ENCODE peak calls at places on chromosomes 12 and 14, in ten cellular contexts. S is tibial artery; Y is endothelial cell of umbilical vein; G is stomach; B is cardiac muscle cell; J is right atrium auricular region; A is left ventricle myocardium inferior; M is fibroblast of lung; L is heart right ventricle; U is CD4-positive, alpha-beta memory T cell. F is an unnamed sample.
A peak's percentile ranks its signal among the peaks of the same experiment; 100 is the strongest.

GRCh38 chr12:92237262-92237661 is 91.6 kb upstream of the BTG1 start:
- DNase-seq in S (no peak), Y (no peak), G (no peak), B (no peak), J (no peak), A (no peak), M (no peak), L (no peak), U (no peak), F (no peak)

GRCh38 chr14:63624701-63625100 is 17.0 kb downstream of the WDR89 start:
- DNase-seq in S (no peak), Y (no peak), G (no peak), B (no peak), J (no peak), A (no peak), M (no peak), L (no peak), U (no peak), F (no peak)

GRCh38 chr12:94134226-94134795 is 14.1 kb upstream of the PLXNC1 start:
- DNase-seq in S (no peak), Y (peak; percentile 56), G (no peak), B (peak; percentile 62), J (no peak), A (no peak), M (peak; percentile 76), L (peak; percentile 21), U (peak; percentile 55), F (peak; percentile 35)

GRCh38 chr14:53109028-53109687 is 44.0 kb downstream of the DDHD1 start:
- DNase-seq in S (no peak), Y (peak; percentile 44), G (no peak), B (no peak), J (no peak), A (no peak), M (no peak), L (no peak), U (peak; percentile 55), F (no peak)

GRCh38 chr12:88854260-88854659 is 274.0 kb upstream of the KITLG start:
- DNase-seq in S (no peak), Y (no peak), G (no peak), B (no peak), J (no peak), A (no peak), M (peak; percentile 22), L (no peak), U (no peak), F (no peak)

GRCh38 chr14:99755629-99756603 is 37.3 kb upstream of the EML1 start:
- DNase-seq in S (peak; percentile 92), Y (peak; percentile 93), G (peak; percentile 77), B (no peak), J (peak; percentile 92), A (peak; percentile 82), M (peak; percentile 93), L (peak; percentile 83), U (no peak), F (peak; percentile 88)

GRCh38 chr12:47867496-47867941 is 37.3 kb downstream of the VDR start:
- DNase-seq in S (no peak), Y (peak; percentile 63), G (no peak), B (no peak), J (peak; percentile 74), A (no peak), M (peak; percentile 89), L (no peak), U (no peak), F (no peak)

GRCh38 chr12:47946413-47947107 is 16.8 kb upstream of the TMEM106C start:
- DNase-seq in S (no peak), Y (no peak), G (no peak), B (no peak), J (no peak), A (no peak), M (peak; percentile 17), L (no peak), U (no peak), F (peak; percentile 62)

GRCh38 chr14:104664588-104664987 is 24.8 kb upstream of the INF2 start:
- DNase-seq in S (no peak), Y (no peak), G (no peak), B (no peak), J (no peak), A (no peak), M (no peak), L (no peak), U (no peak), F (no peak)

GRCh38 chr14:104666981-104667380 is 22.4 kb upstream of the INF2 start:
- DNase-seq in S (no peak), Y (no peak), G (no peak), B (no peak), J (no peak), A (no peak), M (no peak), L (no peak), U (no peak), F (no peak)

GRCh38 chr14:104665092-104665662 is 24.2 kb upstream of the INF2 start:
- DNase-seq in S (no peak), Y (no peak), G (no peak), B (no peak), J (no peak), A (no peak), M (peak; percentile 29), L (no peak), U (no peak), F (no peak)

GRCh38 chr14:104664107-104664506 is 25.3 kb upstream of the INF2 start:
- DNase-seq in S (no peak), Y (no peak), G (no peak), B (no peak), J (no peak), A (no peak), M (no peak), L (no peak), U (no peak), F (no peak)

DNA sequence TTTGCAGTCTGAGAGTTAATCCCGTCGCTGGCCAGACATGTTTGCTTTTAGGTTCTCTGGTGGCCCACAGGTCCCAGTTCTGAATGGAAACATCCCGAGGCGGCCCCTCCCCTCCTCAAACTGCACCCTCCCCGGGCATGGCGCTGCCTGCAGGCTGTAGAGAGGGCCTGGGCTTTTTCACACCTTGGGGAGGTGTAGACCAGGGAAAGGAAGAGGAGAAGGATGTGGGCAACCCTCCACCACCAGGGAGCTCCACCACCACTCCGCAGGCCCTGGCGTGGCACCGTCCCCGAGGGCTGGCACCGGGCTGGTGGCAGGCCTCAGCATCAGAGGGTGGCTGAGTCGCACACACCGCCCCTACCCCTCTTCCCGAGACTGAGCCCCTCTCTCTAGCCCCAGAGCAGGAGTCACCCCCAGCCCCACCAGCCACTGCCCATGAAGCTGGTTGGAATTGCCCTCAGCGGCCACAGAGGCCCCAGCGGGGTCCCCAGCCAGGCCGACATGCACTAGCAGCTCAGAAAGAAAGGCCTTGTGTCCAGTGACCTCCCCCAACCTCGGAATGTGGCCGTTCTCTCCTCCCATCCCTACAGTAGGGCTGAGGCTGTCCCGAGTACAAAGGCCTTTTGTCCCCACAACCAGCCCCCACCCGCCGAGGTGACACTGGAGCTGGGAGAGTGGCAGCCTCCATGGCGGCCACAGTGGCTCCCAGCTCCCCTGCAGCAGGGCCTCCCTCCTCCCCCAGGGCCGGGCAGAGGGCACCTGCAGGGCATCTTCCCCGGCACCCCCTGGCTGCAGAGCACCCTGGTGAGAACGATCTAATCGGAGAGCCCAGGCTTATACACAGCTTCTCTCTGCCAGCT is 23.5 kb upstream of the INF2 start:
- DNase-seq in S (no peak), Y (peak; percentile 53), G (peak; percentile 80), B (no peak), J (no peak), A (peak; percentile 49), M (no peak), L (no peak), U (peak; percentile 59), F (peak; percentile 22)
- H3K27ac ChIP-seq in S (no peak overlapping the region), Y (no peak overlapping the region), G (peak overlapping the region; percentile 42), B (no peak overlapping the region), J (no peak overlapping the region), A (peak overlapping the region; percentile 9), M (no peak overlapping the region), L (no peak overlapping the region), U (no peak overlapping the region), F (no peak overlapping the region)

GRCh38 chr12:116880213-116880816 is 926 bp downstream of the HRK start:
- DNase-seq in S (no peak), Y (peak; percentile 33), G (no peak), B (no peak), J (no peak), A (no peak), M (peak; percentile 29), L (no peak), U (no peak), F (no peak)

GRCh38 chr12:116879509-116880212 is 1.6 kb downstream of the HRK start:
- DNase-seq in S (no peak), Y (no peak), G (no peak), B (no peak), J (no peak), A (no peak), M (peak; percentile 9), L (no peak), U (no peak), F (no peak)

GRCh38 chr12:116878567-116879508 is 2.4 kb downstream of the HRK start:
- DNase-seq in S (no peak), Y (no peak), G (no peak), B (peak; percentile 17), J (no peak), A (no peak), M (peak; percentile 19), L (no peak), U (no peak), F (no peak)

GRCh38 chr12:116874324-116874995 is 6.8 kb downstream of the HRK start:
- DNase-seq in S (no peak), Y (no peak), G (no peak), B (no peak), J (no peak), A (no peak), M (no peak), L (no peak), U (no peak), F (no peak)

GRCh38 chr12:116876151-116876869 is 4.9 kb downstream of the HRK start:
- DNase-seq in S (no peak), Y (no peak), G (no peak), B (no peak), J (no peak), A (no peak), M (no peak), L (no peak), U (no peak), F (no peak)
- H3K27me3 ChIP-seq in S (no peaks in the 10 kb centered on the region), Y (peaks cover 41% of the 10 kb centered on the region), G (peaks cover 87% of the 10 kb centered on the region), B (peaks cover 57% of the 10 kb centered on the region), J (peaks cover 12% of the 10 kb centered on the region), A (peaks cover 96% of the 10 kb centered on the region), M (peaks cover 45% of the 10 kb centered on the region), L (peaks cover 65% of the 10 kb centered on the region), U (no peaks in the 10 kb centered on the region), F (peaks cover 48% of the 10 kb centered on the region)

GRCh38 chr12:118185602-118186397 is 49.9 kb downstream of the PEBP1 start:
- DNase-seq in S (no peak), Y (no peak), G (no peak), B (no peak), J (no peak), A (no peak), M (no peak), L (no peak), U (no peak), F (no peak)

GRCh38 chr12:118187746-118188390 is 51.9 kb downstream of the PEBP1 start:
- DNase-seq in S (no peak), Y (no peak), G (no peak), B (no peak), J (no peak), A (no peak), M (peak; percentile 18), L (no peak), U (no peak), F (no peak)

GRCh38 chr12:118189761-118190181 is 53.8 kb downstream of the PEBP1 start:
- DNase-seq in S (no peak), Y (peak; percentile 47), G (no peak), B (peak; percentile 80), J (no peak), A (peak; percentile 19), M (peak; percentile 86), L (peak; percentile 13), U (no peak), F (no peak)

GRCh38 chr12:118190266-118190665 is 54.3 kb downstream of the PEBP1 start:
- DNase-seq in S (no peak), Y (peak; percentile 26), G (no peak), B (peak; percentile 15), J (no peak), A (no peak), M (peak; percentile 54), L (no peak), U (no peak), F (no peak)

DNA sequence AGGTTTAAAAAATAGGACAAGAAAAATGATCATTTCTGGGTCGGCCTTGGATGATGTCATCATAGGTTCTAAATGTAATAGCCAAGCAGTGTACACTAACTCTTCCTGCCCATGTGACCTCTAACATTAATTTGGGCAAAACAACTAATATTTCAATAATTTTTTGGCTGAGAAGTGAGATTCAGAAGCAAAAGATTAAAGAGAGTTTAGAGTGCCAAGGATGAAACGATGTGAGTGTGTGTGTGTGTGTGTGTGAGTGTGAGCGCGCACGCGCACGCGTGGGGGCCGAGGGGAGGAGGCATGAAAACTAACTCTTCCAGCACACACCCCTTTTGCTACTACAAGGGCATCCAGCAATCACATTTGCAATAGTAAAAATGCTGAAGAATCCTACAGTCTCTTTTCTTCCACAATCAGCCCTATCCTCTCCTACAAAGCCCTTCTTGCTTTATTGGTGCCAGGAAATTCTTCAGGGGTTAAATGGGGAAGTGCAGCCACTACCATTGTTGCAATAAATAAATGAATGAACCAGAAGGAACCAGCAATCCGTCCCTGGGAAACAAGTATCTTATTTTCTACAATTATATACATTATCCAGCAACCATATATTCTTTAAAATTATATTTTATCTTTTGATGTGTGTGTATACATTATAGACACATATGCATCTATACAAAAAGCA is 52.9 kb downstream of the PEBP1 start:
- DNase-seq in S (peak; percentile 29), Y (peak; percentile 30), G (no peak), B (no peak), J (peak; percentile 64), A (peak; percentile 38), M (peak; percentile 81), L (peak; percentile 32), U (no peak), F (no peak)
- H3K27ac ChIP-seq in S (peak overlapping the region; percentile 77), Y (no peak overlapping the region), G (no peak overlapping the region), B (peak overlapping the region; percentile 98), J (peak overlapping the region; percentile 88), A (peak overlapping the region; percentile 83), M (peak overlapping the region; percentile 61), L (peak overlapping the region; percentile 32), U (no peak overlapping the region), F (no peak overlapping the region)

GRCh38 chr12:105672576-105672975 is 342.1 kb downstream of the C12orf75 start:
- DNase-seq in S (peak; percentile 47), Y (peak; percentile 54), G (peak; percentile 42), B (peak; percentile 3), J (peak; percentile 85), A (peak; percentile 84), M (peak; percentile 31), L (peak; percentile 84), U (no peak), F (peak; percentile 4)

GRCh38 chr12:105671720-105672119 is 341.2 kb downstream of the C12orf75 start:
- DNase-seq in S (no peak), Y (no peak), G (no peak), B (no peak), J (no peak), A (no peak), M (no peak), L (no peak), U (no peak), F (peak; percentile 20)

GRCh38 chr12:105672171-105672570 is 341.7 kb downstream of the C12orf75 start:
- DNase-seq in S (no peak), Y (no peak), G (no peak), B (no peak), J (peak; percentile 62), A (peak; percentile 20), M (no peak), L (no peak), U (no peak), F (no peak)

GRCh38 chr12:105667880-105668279 is 337.4 kb downstream of the C12orf75 start:
- DNase-seq in S (no peak), Y (no peak), G (no peak), B (no peak), J (no peak), A (no peak), M (no peak), L (no peak), U (no peak), F (no peak)

DNA sequence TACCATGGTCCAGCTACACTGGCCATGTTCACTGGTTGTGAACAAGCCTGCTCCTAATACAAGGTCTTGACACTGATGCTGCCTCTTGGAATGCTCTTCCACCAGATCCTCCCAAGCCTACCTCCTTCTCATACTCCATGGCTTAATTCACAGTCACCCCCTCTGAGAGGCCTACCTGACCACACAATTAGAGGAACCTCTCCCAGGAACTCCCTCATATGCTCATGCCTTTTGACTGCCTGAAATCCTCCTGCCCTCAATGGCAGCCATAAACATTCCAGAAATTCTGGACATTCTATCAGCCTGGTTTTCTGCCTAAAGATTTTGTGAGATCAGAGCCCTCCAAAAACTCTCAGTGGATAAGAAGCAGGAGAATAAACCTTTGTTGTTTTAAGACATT is 340.2 kb downstream of the C12orf75 start:
- DNase-seq in S (no peak), Y (no peak), G (no peak), B (no peak), J (no peak), A (no peak), M (no peak), L (no peak), U (no peak), F (no peak)
- H3K27me3 ChIP-seq in S (no peaks in the 10 kb centered on the region), Y (no peaks in the 10 kb centered on the region), G (no peaks in the 10 kb centered on the region), B (no peaks in the 10 kb centered on the region), J (no peaks in the 10 kb centered on the region), A (no peaks in the 10 kb centered on the region), M (no peaks in the 10 kb centered on the region), L (no peaks in the 10 kb centered on the region), U (no peaks in the 10 kb centered on the region), F (no peaks in the 10 kb centered on the region)